ENCODE peak calls at places on chromosomes 3 and 15, in eight cellular contexts. One of them, this sample, is unnamed.

GRCh38 chr3:158974905-158975304 is 173.1 kb downstream of the MFSD1 start:
- DNase-seq in KBM-7: no peak
- DNase-seq in CD14-positive monocyte: no peak
- DNase-seq in left lung: no peak
- DNase-seq in stimulated activated effector memory CD8-positive, alpha-beta T cell treated with anti-CD3 and anti-CD28 coated beads, Interleukin-12 subunit alpha, Interleukin-12 subunit beta, amount 100 ng/mL, for 72 hours: no peak
- DNase-seq in stromal cell of bone marrow: no peak
- DNase-seq in nucleus accumbens: no peak
- DNase-seq in stimulated activated CD8-positive, alpha-beta memory T cell treated with anti-CD3 and anti-CD28 coated beads, Interleukin-15, amount 100 ng/mL, for 24 hours: no peak
- DNase-seq in this sample: no peak

GRCh38 chr15:101723874-101724674 is at the start of gene TARS3:
- DNase-seq in KBM-7: peak
- DNase-seq in CD14-positive monocyte: peak
- DNase-seq in left lung: peak
- DNase-seq in stimulated activated effector memory CD8-positive, alpha-beta T cell treated with anti-CD3 and anti-CD28 coated beads, Interleukin-12 subunit alpha, Interleukin-12 subunit beta, amount 100 ng/mL, for 72 hours: peak
- DNase-seq in stromal cell of bone marrow: peak
- DNase-seq in nucleus accumbens: peak
- DNase-seq in stimulated activated CD8-positive, alpha-beta memory T cell treated with anti-CD3 and anti-CD28 coated beads, Interleukin-15, amount 100 ng/mL, for 24 hours: peak
- DNase-seq in this sample: peak

GRCh38 chr3:183475019-183475418 is 46.6 kb upstream of the MCF2L2 start:
- DNase-seq in KBM-7: no peak
- DNase-seq in CD14-positive monocyte: no peak
- DNase-seq in left lung: no peak
- DNase-seq in stimulated activated effector memory CD8-positive, alpha-beta T cell treated with anti-CD3 and anti-CD28 coated beads, Interleukin-12 subunit alpha, Interleukin-12 subunit beta, amount 100 ng/mL, for 72 hours: peak
- DNase-seq in stromal cell of bone marrow: no peak
- DNase-seq in nucleus accumbens: no peak
- DNase-seq in stimulated activated CD8-positive, alpha-beta memory T cell treated with anti-CD3 and anti-CD28 coated beads, Interleukin-15, amount 100 ng/mL, for 24 hours: no peak
- DNase-seq in this sample: no peak

GRCh38 chr3:100426029-100426682 is 24.8 kb downstream of the LNP1 start:
- DNase-seq in KBM-7: no peak
- DNase-seq in CD14-positive monocyte: no peak
- DNase-seq in left lung: no peak
- DNase-seq in stimulated activated effector memory CD8-positive, alpha-beta T cell treated with anti-CD3 and anti-CD28 coated beads, Interleukin-12 subunit alpha, Interleukin-12 subunit beta, amount 100 ng/mL, for 72 hours: no peak
- DNase-seq in stromal cell of bone marrow: no peak
- DNase-seq in nucleus accumbens: no peak
- DNase-seq in stimulated activated CD8-positive, alpha-beta memory T cell treated with anti-CD3 and anti-CD28 coated beads, Interleukin-15, amount 100 ng/mL, for 24 hours: no peak
- DNase-seq in this sample: no peak

GRCh38 chr15:59344311-59344710 is 28.4 kb downstream of the MYO1E start:
- DNase-seq in KBM-7: no peak
- DNase-seq in CD14-positive monocyte: no peak
- DNase-seq in left lung: no peak
- DNase-seq in stimulated activated effector memory CD8-positive, alpha-beta T cell treated with anti-CD3 and anti-CD28 coated beads, Interleukin-12 subunit alpha, Interleukin-12 subunit beta, amount 100 ng/mL, for 72 hours: no peak
- DNase-seq in stromal cell of bone marrow: no peak
- DNase-seq in nucleus accumbens: no peak
- DNase-seq in stimulated activated CD8-positive, alpha-beta memory T cell treated with anti-CD3 and anti-CD28 coated beads, Interleukin-15, amount 100 ng/mL, for 24 hours: no peak
- DNase-seq in this sample: no peak

GRCh38 chr3:14358426-14359211 is 43.8 kb upstream of the SLC6A6 start:
- DNase-seq in KBM-7: no peak
- DNase-seq in CD14-positive monocyte: no peak
- DNase-seq in left lung: no peak
- DNase-seq in stimulated activated effector memory CD8-positive, alpha-beta T cell treated with anti-CD3 and anti-CD28 coated beads, Interleukin-12 subunit alpha, Interleukin-12 subunit beta, amount 100 ng/mL, for 72 hours: no peak
- DNase-seq in stromal cell of bone marrow: no peak
- DNase-seq in nucleus accumbens: no peak
- DNase-seq in stimulated activated CD8-positive, alpha-beta memory T cell treated with anti-CD3 and anti-CD28 coated beads, Interleukin-15, amount 100 ng/mL, for 24 hours: no peak
- DNase-seq in this sample: no peak

GRCh38 chr3:15858547-15859506 is 61.0 kb upstream of the ANKRD28 start:
- DNase-seq in KBM-7: peak
- DNase-seq in CD14-positive monocyte: peak
- DNase-seq in left lung: peak
- DNase-seq in stimulated activated effector memory CD8-positive, alpha-beta T cell treated with anti-CD3 and anti-CD28 coated beads, Interleukin-12 subunit alpha, Interleukin-12 subunit beta, amount 100 ng/mL, for 72 hours: peak
- DNase-seq in stromal cell of bone marrow: no peak
- DNase-seq in nucleus accumbens: no peak
- DNase-seq in stimulated activated CD8-positive, alpha-beta memory T cell treated with anti-CD3 and anti-CD28 coated beads, Interleukin-15, amount 100 ng/mL, for 24 hours: peak
- DNase-seq in this sample: peak

GRCh38 chr3:141308588-141309218 is 59.6 kb upstream of the ZBTB38 start:
- DNase-seq in KBM-7: no peak
- DNase-seq in CD14-positive monocyte: no peak
- DNase-seq in left lung: peak
- DNase-seq in stimulated activated effector memory CD8-positive, alpha-beta T cell treated with anti-CD3 and anti-CD28 coated beads, Interleukin-12 subunit alpha, Interleukin-12 subunit beta, amount 100 ng/mL, for 72 hours: no peak
- DNase-seq in stromal cell of bone marrow: peak
- DNase-seq in nucleus accumbens: no peak
- DNase-seq in stimulated activated CD8-positive, alpha-beta memory T cell treated with anti-CD3 and anti-CD28 coated beads, Interleukin-15, amount 100 ng/mL, for 24 hours: no peak
- DNase-seq in this sample: no peak

GRCh38 chr15:66169023-66169422 is 84.5 kb downstream of the MEGF11 start:
- DNase-seq in KBM-7: no peak
- DNase-seq in CD14-positive monocyte: no peak
- DNase-seq in left lung: no peak
- DNase-seq in stimulated activated effector memory CD8-positive, alpha-beta T cell treated with anti-CD3 and anti-CD28 coated beads, Interleukin-12 subunit alpha, Interleukin-12 subunit beta, amount 100 ng/mL, for 72 hours: no peak
- DNase-seq in stromal cell of bone marrow: no peak
- DNase-seq in nucleus accumbens: no peak
- DNase-seq in stimulated activated CD8-positive, alpha-beta memory T cell treated with anti-CD3 and anti-CD28 coated beads, Interleukin-15, amount 100 ng/mL, for 24 hours: no peak
- DNase-seq in this sample: no peak

GRCh38 chr15:43441316-43441715 is 51.6 kb downstream of the TP53BP1 start:
- DNase-seq in KBM-7: no peak
- DNase-seq in CD14-positive monocyte: no peak
- DNase-seq in left lung: no peak
- DNase-seq in stimulated activated effector memory CD8-positive, alpha-beta T cell treated with anti-CD3 and anti-CD28 coated beads, Interleukin-12 subunit alpha, Interleukin-12 subunit beta, amount 100 ng/mL, for 72 hours: no peak
- DNase-seq in stromal cell of bone marrow: no peak
- DNase-seq in nucleus accumbens: no peak
- DNase-seq in stimulated activated CD8-positive, alpha-beta memory T cell treated with anti-CD3 and anti-CD28 coated beads, Interleukin-15, amount 100 ng/mL, for 24 hours: no peak
- DNase-seq in this sample: no peak

GRCh38 chr3:176650478-176650877 is 546.8 kb downstream of the TBL1XR1 start:
- DNase-seq in KBM-7: no peak
- DNase-seq in CD14-positive monocyte: no peak
- DNase-seq in left lung: no peak
- DNase-seq in stimulated activated effector memory CD8-positive, alpha-beta T cell treated with anti-CD3 and anti-CD28 coated beads, Interleukin-12 subunit alpha, Interleukin-12 subunit beta, amount 100 ng/mL, for 72 hours: no peak
- DNase-seq in stromal cell of bone marrow: peak
- DNase-seq in nucleus accumbens: no peak
- DNase-seq in stimulated activated CD8-positive, alpha-beta memory T cell treated with anti-CD3 and anti-CD28 coated beads, Interleukin-15, amount 100 ng/mL, for 24 hours: no peak
- DNase-seq in this sample: no peak

GRCh38 chr3:157832588-157832987 is 273.6 kb downstream of the SHOX2 start:
- DNase-seq in KBM-7: no peak
- DNase-seq in CD14-positive monocyte: no peak
- DNase-seq in left lung: no peak
- DNase-seq in stimulated activated effector memory CD8-positive, alpha-beta T cell treated with anti-CD3 and anti-CD28 coated beads, Interleukin-12 subunit alpha, Interleukin-12 subunit beta, amount 100 ng/mL, for 72 hours: no peak
- DNase-seq in stromal cell of bone marrow: no peak
- DNase-seq in nucleus accumbens: no peak
- DNase-seq in stimulated activated CD8-positive, alpha-beta memory T cell treated with anti-CD3 and anti-CD28 coated beads, Interleukin-15, amount 100 ng/mL, for 24 hours: no peak
- DNase-seq in this sample: no peak

GRCh38 chr3:193822492-193823220 is 229.6 kb downstream of the OPA1 start:
- DNase-seq in KBM-7: no peak
- DNase-seq in CD14-positive monocyte: no peak
- DNase-seq in left lung: no peak
- DNase-seq in stimulated activated effector memory CD8-positive, alpha-beta T cell treated with anti-CD3 and anti-CD28 coated beads, Interleukin-12 subunit alpha, Interleukin-12 subunit beta, amount 100 ng/mL, for 72 hours: no peak
- DNase-seq in stromal cell of bone marrow: no peak
- DNase-seq in nucleus accumbens: no peak
- DNase-seq in stimulated activated CD8-positive, alpha-beta memory T cell treated with anti-CD3 and anti-CD28 coated beads, Interleukin-15, amount 100 ng/mL, for 24 hours: no peak
- DNase-seq in this sample: no peak

This sample was measured in activated CD4-positive, alpha-beta memory T cell treated with anti-CD3 and anti-CD28 coated beads, Interleukin-2, amount 10 ng/mL, durations not matched to agents 7 days and 5 days.